ENCODE peak calls at places on chromosomes 16 and 17, in seven cellular contexts. D is neural progenitor cell, A is transverse colon, R is stomach, Y is psoas muscle, K is uterus, I is right lobe of liver. J is an unnamed sample. For H3K27me3 and H3K4me1, the result is how much of the 10 kb centered on the place peaks cover.

GRCh38 chr17:2181206-2181983 is 122.2 kb downstream of the SMG6 start:
- DNase-seq in D (peak), A (peak), R (no peak), Y (peak), K (peak), I (no peak), J (no peak)

GRCh38 chr16:5905935-5906334 is 808.3 kb upstream of the EEF2KMT start:
- DNase-seq in D (no peak), A (no peak), R (no peak), Y (no peak), K (no peak), I (no peak), J (no peak)

GRCh38 chr16:28824548-28824973 is 1.8 kb downstream of the ATXN2L start:
- DNase-seq in D (no peak), A (no peak), R (no peak), Y (no peak), K (no peak), I (no peak), J (no peak)

GRCh38 chr17:35541434-35541833 is 4.0 kb upstream of the SLFN12L start:
- DNase-seq in D (no peak), A (no peak), R (no peak), Y (no peak), K (no peak), I (no peak), J (peak)

GRCh38 chr17:21495281-21495680 is 119.1 kb downstream of the KCNJ12 start:
- DNase-seq in D (no peak), A (no peak), R (no peak), Y (no peak), K (no peak), I (no peak), J (no peak)

GRCh38 chr17:60766778-60767190 is 89.1 kb downstream of the BCAS3 start:
- DNase-seq in D (no peak), A (no peak), R (no peak), Y (no peak), K (no peak), I (no peak), J (no peak)

GRCh38 chr16:1543085-1543896 is 9.8 kb downstream of the TMEM204 start:
- DNase-seq in D (peak), A (peak), R (peak), Y (peak), K (peak), I (peak), J (peak)

GRCh38 chr17:80137131-80137530 is 9.8 kb downstream of the EIF4A3 start:
- DNase-seq in D (no peak), A (no peak), R (no peak), Y (no peak), K (no peak), I (no peak), J (no peak)

GRCh38 chr17:73528679-73529078 is 115.6 kb downstream of the SDK2 start:
- DNase-seq in D (no peak), A (no peak), R (no peak), Y (no peak), K (no peak), I (no peak), J (peak)

GRCh38 chr16:10876799-10877341 is at the start of gene CIITA:
- DNase-seq in D (no peak), A (peak), R (peak), Y (peak), K (no peak), I (peak), J (peak)

GRCh38 chr16:22661161-22661647 is 150.5 kb downstream of the NPIPB5 start:
- DNase-seq in D (no peak), A (no peak), R (no peak), Y (no peak), K (no peak), I (no peak), J (no peak)

GRCh38 chr16:53041196-53041977 is 11.3 kb downstream of the CHD9NB start:
- DNase-seq in D (peak), A (peak), R (peak), Y (peak), K (peak), I (no peak), J (no peak)

GRCh38 chr17:47717845-47718621 is 15.0 kb upstream of the TBX21 start:
- DNase-seq in D (no peak), A (no peak), R (no peak), Y (no peak), K (no peak), I (no peak), J (no peak)

GRCh38 chr17:17683710-17684365 is 2.6 kb downstream of the RAI1 start:
- DNase-seq in D (no peak), A (no peak), R (no peak), Y (no peak), K (no peak), I (no peak), J (no peak)
- H3K4me3 ChIP-seq in D (peak), A (no peak), R (peak), Y (peak), K (no peak), I (no peak), J (no peak)

GRCh38 chr16:15858921-15859668 is 2.3 kb upstream of the MYH11 start:
- DNase-seq in D (no peak), A (no peak), R (no peak), Y (no peak), K (no peak), I (no peak), J (no peak)
- H3K27me3 ChIP-seq in D (half or more), A (under half), R (under half), Y (under half), K (under half), I (under half), J (under half)

GRCh38 chr17:82242977-82243647 is 14.3 kb downstream of the SLC16A3 start:
- DNase-seq in D (no peak), A (peak), R (peak), Y (peak), K (peak), I (peak), J (peak)

GRCh38 chr17:82240506-82241182 is 11.8 kb downstream of the SLC16A3 start:
- DNase-seq in D (no peak), A (no peak), R (no peak), Y (peak), K (no peak), I (no peak), J (no peak)

GRCh38 chr17:82242698-82242976 is 13.8 kb downstream of the SLC16A3 start:
- DNase-seq in D (no peak), A (no peak), R (no peak), Y (peak), K (no peak), I (no peak), J (no peak)

GRCh38 chr17:82241183-82241925 is 12.5 kb downstream of the SLC16A3 start:
- DNase-seq in D (no peak), A (peak), R (peak), Y (peak), K (peak), I (peak), J (peak)

DNA sequence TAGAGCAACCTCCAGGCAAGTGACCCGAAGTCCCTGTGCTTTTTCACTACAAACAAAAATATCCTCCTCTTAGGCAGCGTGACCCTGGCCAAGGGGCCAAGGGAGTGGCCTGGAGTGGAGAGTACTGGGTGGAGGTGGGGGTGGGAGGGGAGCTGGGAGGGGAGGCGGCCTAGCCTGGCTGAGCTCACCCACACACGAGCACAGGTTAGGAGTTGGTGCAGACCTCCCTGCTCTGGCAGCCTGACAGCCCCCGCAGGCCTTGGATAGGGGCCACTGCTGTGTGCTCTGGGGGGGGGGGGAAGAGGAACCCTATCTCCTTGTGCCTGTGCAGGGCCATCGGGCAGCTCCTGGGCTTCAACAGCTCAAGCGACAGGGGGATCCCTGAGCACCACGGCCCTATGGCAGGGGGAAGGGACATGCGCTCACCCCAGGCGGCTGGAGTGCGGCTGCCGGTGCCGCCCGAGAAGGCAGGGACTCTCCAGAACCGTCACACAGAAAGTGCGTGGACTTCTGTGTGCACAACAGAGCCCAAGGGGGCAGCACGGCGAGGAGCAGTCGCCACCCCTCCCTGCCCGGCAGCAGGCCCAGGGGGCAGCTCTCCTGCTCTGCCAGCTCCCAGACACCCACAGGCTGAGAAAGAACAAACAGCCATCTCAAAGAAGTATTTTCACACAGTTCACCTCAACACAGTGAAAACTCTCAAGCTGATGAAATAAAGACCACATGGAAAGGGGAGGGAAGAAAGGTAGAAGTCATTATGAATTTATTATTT is 13.3 kb downstream of the SLC16A3 start:
- DNase-seq in D (no peak), A (peak), R (no peak), Y (peak), K (peak), I (no peak), J (no peak)
- H3K4me1 ChIP-seq in D (under half), A (half or more), R (half or more), Y (half or more), K (under half), I (under half), J (under half)

GRCh38 chr17:68108313-68109000 is 72.9 kb downstream of the KPNA2 start:
- DNase-seq in D (no peak), A (no peak), R (no peak), Y (no peak), K (no peak), I (no peak), J (no peak)
- H3K4me3 ChIP-seq in D (no peak), A (no peak), R (no peak), Y (no peak), K (no peak), I (no peak), J (no peak)

GRCh38 chr17:18963126-18964017 is 11.4 kb downstream of the SLC5A10 start:
- DNase-seq in D (no peak), A (peak), R (no peak), Y (no peak), K (no peak), I (no peak), J (peak)
- H3K27me3 ChIP-seq in D (under half), A (under half), R (under half), Y (under half), K (under half), I (under half), J (under half)

DNA sequence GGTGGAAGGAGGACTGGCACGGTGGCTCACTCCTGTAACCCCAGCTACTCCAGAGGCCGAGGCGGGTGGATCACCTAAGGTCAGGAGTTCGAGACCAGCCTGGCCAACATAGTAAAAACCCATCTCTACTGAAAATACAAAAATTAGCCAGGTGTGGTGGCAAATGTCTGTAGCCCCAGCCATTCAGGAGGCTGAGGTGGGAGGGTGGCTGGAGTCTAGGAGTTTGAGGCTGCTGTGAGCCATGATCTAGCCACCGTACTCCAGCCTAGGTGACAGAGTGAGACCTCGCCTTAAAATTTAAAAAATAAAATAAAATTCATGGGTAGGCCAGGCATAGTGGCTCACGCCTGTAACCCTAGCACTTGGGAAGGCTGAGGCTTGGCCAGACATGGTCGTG is 1.2 kb upstream of the RPH3AL start:
- DNase-seq in D (no peak), A (no peak), R (no peak), Y (no peak), K (no peak), I (peak), J (no peak)
- H3K4me1 ChIP-seq in D (under half), A (half or more), R (half or more), Y (under half), K (under half), I (under half), J (under half)

J was measured in small intestine.